ENCODE peak calls at places on chromosomes 3 and 15, in nine cellular contexts. One of them, this sample, is unnamed.

GRCh38 chr3:39000008-39000450 is 51.7 kb downstream of the SCN11A start:
- DNase-seq in activated T-cell treated with anti-CD3 and anti-CD28 coated beads for 1 hour: no peak
- DNase-seq in A549: peak; percentile 60
- DNase-seq in MV-4-11: peak; percentile 72
- DNase-seq in bronchial epithelial cell: peak; percentile 80
- DNase-seq in hepatocyte: peak; percentile 73
- DNase-seq in left ventricle myocardium inferior: no peak
- DNase-seq in anterior cingulate cortex: no peak
- DNase-seq in KBM-7: peak; percentile 78
- DNase-seq in this sample: peak; percentile 76

GRCh38 chr3:21944251-21944650 is 193.2 kb upstream of the ZNF385D start:
- DNase-seq in anterior cingulate cortex: no peak
- DNase-seq in MV-4-11: no peak
- DNase-seq in left ventricle myocardium inferior: no peak
- DNase-seq in bronchial epithelial cell: no peak
- DNase-seq in A549: no peak
- DNase-seq in activated T-cell treated with anti-CD3 and anti-CD28 coated beads for 1 hour: no peak
- DNase-seq in hepatocyte: no peak
- DNase-seq in KBM-7: no peak
- DNase-seq in this sample: no peak

GRCh38 chr3:98359993-98360675 is 6.5 kb downstream of the OR5K4 start:
- DNase-seq in hepatocyte: no peak
- DNase-seq in A549: no peak
- DNase-seq in left ventricle myocardium inferior: no peak
- DNase-seq in activated T-cell treated with anti-CD3 and anti-CD28 coated beads for 1 hour: no peak
- DNase-seq in anterior cingulate cortex: no peak
- DNase-seq in KBM-7: no peak
- DNase-seq in MV-4-11: peak; percentile 67
- DNase-seq in bronchial epithelial cell: peak; percentile 79
- DNase-seq in this sample: peak; percentile 15

GRCh38 chr3:37400945-37401344 is 226.6 kb upstream of the LRRFIP2 start:
- DNase-seq in A549: no peak
- DNase-seq in MV-4-11: no peak
- DNase-seq in KBM-7: no peak
- DNase-seq in hepatocyte: no peak
- DNase-seq in bronchial epithelial cell: no peak
- DNase-seq in left ventricle myocardium inferior: no peak
- DNase-seq in activated T-cell treated with anti-CD3 and anti-CD28 coated beads for 1 hour: no peak
- DNase-seq in anterior cingulate cortex: no peak
- DNase-seq in this sample: no peak

GRCh38 chr15:101027273-101027901 is 108.2 kb downstream of the LRRK1 start:
- DNase-seq in hepatocyte: no peak
- DNase-seq in activated T-cell treated with anti-CD3 and anti-CD28 coated beads for 1 hour: no peak
- DNase-seq in bronchial epithelial cell: peak; percentile 43
- DNase-seq in anterior cingulate cortex: no peak
- DNase-seq in left ventricle myocardium inferior: no peak
- DNase-seq in A549: no peak
- DNase-seq in KBM-7: no peak
- DNase-seq in MV-4-11: no peak
- DNase-seq in this sample: peak; percentile 54

GRCh38 chr3:160150525-160150924 is 74.7 kb upstream of the C3orf80 start:
- DNase-seq in KBM-7: no peak
- DNase-seq in A549: no peak
- DNase-seq in left ventricle myocardium inferior: no peak
- DNase-seq in anterior cingulate cortex: no peak
- DNase-seq in MV-4-11: no peak
- DNase-seq in activated T-cell treated with anti-CD3 and anti-CD28 coated beads for 1 hour: no peak
- DNase-seq in bronchial epithelial cell: peak; percentile 28
- DNase-seq in hepatocyte: no peak
- DNase-seq in this sample: no peak

GRCh38 chr3:139745831-139746230 is 68.1 kb upstream of the NMNAT3 start:
- DNase-seq in KBM-7: no peak
- DNase-seq in A549: no peak
- DNase-seq in MV-4-11: peak; percentile 4
- DNase-seq in hepatocyte: peak; percentile 23
- DNase-seq in bronchial epithelial cell: peak; percentile 47
- DNase-seq in anterior cingulate cortex: no peak
- DNase-seq in left ventricle myocardium inferior: no peak
- DNase-seq in activated T-cell treated with anti-CD3 and anti-CD28 coated beads for 1 hour: no peak
- DNase-seq in this sample: no peak

GRCh38 chr3:149551500-149551899 is 77.0 kb downstream of the TM4SF4 start:
- DNase-seq in bronchial epithelial cell: no peak
- DNase-seq in A549: no peak
- DNase-seq in hepatocyte: no peak
- DNase-seq in anterior cingulate cortex: no peak
- DNase-seq in KBM-7: no peak
- DNase-seq in MV-4-11: no peak
- DNase-seq in activated T-cell treated with anti-CD3 and anti-CD28 coated beads for 1 hour: no peak
- DNase-seq in left ventricle myocardium inferior: no peak
- DNase-seq in this sample: no peak

GRCh38 chr3:11290743-11291680 is 18.8 kb downstream of the ATG7 start:
- DNase-seq in KBM-7: no peak
- DNase-seq in A549: no peak
- DNase-seq in hepatocyte: no peak
- DNase-seq in activated T-cell treated with anti-CD3 and anti-CD28 coated beads for 1 hour: no peak
- DNase-seq in MV-4-11: peak; percentile 69
- DNase-seq in left ventricle myocardium inferior: no peak
- DNase-seq in anterior cingulate cortex: no peak
- DNase-seq in bronchial epithelial cell: peak; percentile 50
- DNase-seq in this sample: no peak

GRCh38 chr3:66625464-66626216 is 124.8 kb upstream of the LRIG1 start:
- DNase-seq in bronchial epithelial cell: no peak
- DNase-seq in anterior cingulate cortex: no peak
- DNase-seq in activated T-cell treated with anti-CD3 and anti-CD28 coated beads for 1 hour: no peak
- DNase-seq in KBM-7: no peak
- DNase-seq in A549: no peak
- DNase-seq in MV-4-11: no peak
- DNase-seq in hepatocyte: no peak
- DNase-seq in left ventricle myocardium inferior: no peak
- DNase-seq in this sample: no peak

GRCh38 chr3:170907519-170908234 is 760 bp downstream of the EIF5A2 start:
- DNase-seq in bronchial epithelial cell: no peak
- DNase-seq in anterior cingulate cortex: no peak
- DNase-seq in A549: peak; percentile 15
- DNase-seq in MV-4-11: no peak
- DNase-seq in KBM-7: peak; percentile 44
- DNase-seq in activated T-cell treated with anti-CD3 and anti-CD28 coated beads for 1 hour: no peak
- DNase-seq in left ventricle myocardium inferior: no peak
- DNase-seq in hepatocyte: peak; percentile 11
- DNase-seq in this sample: no peak

GRCh38 chr3:61239871-61240270 is 11.4 kb downstream of the FHIT start:
- DNase-seq in A549: no peak
- DNase-seq in anterior cingulate cortex: no peak
- DNase-seq in MV-4-11: no peak
- DNase-seq in KBM-7: no peak
- DNase-seq in activated T-cell treated with anti-CD3 and anti-CD28 coated beads for 1 hour: no peak
- DNase-seq in left ventricle myocardium inferior: peak; percentile 17
- DNase-seq in hepatocyte: no peak
- DNase-seq in bronchial epithelial cell: no peak
- DNase-seq in this sample: peak; percentile 84

GRCh38 chr3:119329551-119329950 is 35.4 kb downstream of the ARHGAP31 start:
- DNase-seq in left ventricle myocardium inferior: no peak
- DNase-seq in MV-4-11: no peak
- DNase-seq in anterior cingulate cortex: peak; percentile 50
- DNase-seq in A549: no peak
- DNase-seq in hepatocyte: no peak
- DNase-seq in bronchial epithelial cell: no peak
- DNase-seq in activated T-cell treated with anti-CD3 and anti-CD28 coated beads for 1 hour: no peak
- DNase-seq in KBM-7: no peak
- DNase-seq in this sample: no peak

GRCh38 chr3:106969596-106969995 is 407.6 kb upstream of the CCDC54 start:
- DNase-seq in A549: no peak
- DNase-seq in anterior cingulate cortex: no peak
- DNase-seq in KBM-7: no peak
- DNase-seq in MV-4-11: no peak
- DNase-seq in bronchial epithelial cell: no peak
- DNase-seq in left ventricle myocardium inferior: no peak
- DNase-seq in hepatocyte: no peak
- DNase-seq in activated T-cell treated with anti-CD3 and anti-CD28 coated beads for 1 hour: no peak
- DNase-seq in this sample: no peak

GRCh38 chr15:40310001-40310959 is 2.5 kb upstream of the PLCB2 start:
- DNase-seq in left ventricle myocardium inferior: peak; percentile 62
- DNase-seq in bronchial epithelial cell: no peak
- DNase-seq in anterior cingulate cortex: no peak
- DNase-seq in A549: peak; percentile 45
- DNase-seq in activated T-cell treated with anti-CD3 and anti-CD28 coated beads for 1 hour: peak; percentile 48
- DNase-seq in KBM-7: peak; percentile 84
- DNase-seq in hepatocyte: peak; percentile 63
- DNase-seq in MV-4-11: peak; percentile 60
- DNase-seq in this sample: peak; percentile 37

GRCh38 chr3:120420855-120421570 is 29.8 kb downstream of the FSTL1 start:
- DNase-seq in anterior cingulate cortex: peak; percentile 37
- DNase-seq in A549: no peak
- DNase-seq in activated T-cell treated with anti-CD3 and anti-CD28 coated beads for 1 hour: no peak
- DNase-seq in MV-4-11: no peak
- DNase-seq in bronchial epithelial cell: peak; percentile 12
- DNase-seq in left ventricle myocardium inferior: no peak
- DNase-seq in KBM-7: no peak
- DNase-seq in hepatocyte: peak; percentile 65
- DNase-seq in this sample: no peak

GRCh38 chr3:196902296-196902695 is 34.6 kb downstream of the SENP5 start:
- DNase-seq in KBM-7: no peak
- DNase-seq in left ventricle myocardium inferior: no peak
- DNase-seq in MV-4-11: no peak
- DNase-seq in activated T-cell treated with anti-CD3 and anti-CD28 coated beads for 1 hour: no peak
- DNase-seq in hepatocyte: no peak
- DNase-seq in bronchial epithelial cell: no peak
- DNase-seq in anterior cingulate cortex: no peak
- DNase-seq in A549: no peak
- DNase-seq in this sample: no peak

GRCh38 chr3:59006791-59007517 is 42.9 kb downstream of the CFAP20DC start:
- DNase-seq in left ventricle myocardium inferior: peak; percentile 37
- DNase-seq in MV-4-11: no peak
- DNase-seq in A549: no peak
- DNase-seq in activated T-cell treated with anti-CD3 and anti-CD28 coated beads for 1 hour: no peak
- DNase-seq in anterior cingulate cortex: no peak
- DNase-seq in bronchial epithelial cell: peak; percentile 29
- DNase-seq in KBM-7: no peak
- DNase-seq in hepatocyte: no peak
- DNase-seq in this sample: peak; percentile 40

GRCh38 chr3:66037330-66037985 is 1.3 kb downstream of the MAGI1 start:
- DNase-seq in anterior cingulate cortex: no peak
- DNase-seq in activated T-cell treated with anti-CD3 and anti-CD28 coated beads for 1 hour: no peak
- DNase-seq in MV-4-11: no peak
- DNase-seq in A549: peak; percentile 62
- DNase-seq in bronchial epithelial cell: peak; percentile 51
- DNase-seq in KBM-7: peak; percentile 53
- DNase-seq in left ventricle myocardium inferior: peak; percentile 46
- DNase-seq in hepatocyte: peak; percentile 81
- DNase-seq in this sample: peak; percentile 65

GRCh38 chr3:154517404-154517803 is 87.4 kb upstream of the GPR149 start:
- DNase-seq in KBM-7: no peak
- DNase-seq in A549: no peak
- DNase-seq in hepatocyte: no peak
- DNase-seq in MV-4-11: no peak
- DNase-seq in left ventricle myocardium inferior: no peak
- DNase-seq in activated T-cell treated with anti-CD3 and anti-CD28 coated beads for 1 hour: no peak
- DNase-seq in anterior cingulate cortex: no peak
- DNase-seq in bronchial epithelial cell: no peak
- DNase-seq in this sample: no peak

GRCh38 chr15:60720493-60721231 is 241.7 kb upstream of the ICE2 start:
- DNase-seq in anterior cingulate cortex: no peak
- DNase-seq in A549: no peak
- DNase-seq in bronchial epithelial cell: no peak
- DNase-seq in activated T-cell treated with anti-CD3 and anti-CD28 coated beads for 1 hour: no peak
- DNase-seq in KBM-7: no peak
- DNase-seq in hepatocyte: no peak
- DNase-seq in left ventricle myocardium inferior: no peak
- DNase-seq in MV-4-11: no peak
- DNase-seq in this sample: no peak

GRCh38 chr3:63967675-63968611 is 55.4 kb downstream of the PSMD6 start:
- DNase-seq in anterior cingulate cortex: no peak
- DNase-seq in A549: no peak
- DNase-seq in left ventricle myocardium inferior: peak; percentile 30
- DNase-seq in activated T-cell treated with anti-CD3 and anti-CD28 coated beads for 1 hour: no peak
- DNase-seq in KBM-7: peak; percentile 75
- DNase-seq in MV-4-11: peak; percentile 70
- DNase-seq in hepatocyte: peak; percentile 75
- DNase-seq in bronchial epithelial cell: peak; percentile 39
- DNase-seq in this sample: no peak

This sample was measured in SHP77.